ENCODE peak calls at places on chromosomes 12 and 14, in four cellular contexts. D, F, V and E are unnamed samples.
A peak's percentile ranks its signal among the peaks of the same experiment; 100 is the strongest.

GRCh38 chr12:81610955-81611889 is 147.9 kb downstream of the PPFIA2 start:
- DNase-seq in D (no peak), F (no peak), V (no peak), E (no peak)

GRCh38 chr14:95288672-95289322 is 30.9 kb downstream of the CLMN start:
- DNase-seq in D (no peak), F (no peak), V (no peak), E (no peak)

GRCh38 chr12:122730215-122731014 is at the start of gene HCAR1:
- DNase-seq in D (no peak), F (no peak), V (no peak), E (no peak)

GRCh38 chr12:96240656-96241055 is 46.5 kb downstream of the ELK3 start:
- DNase-seq in D (no peak), F (no peak), V (no peak), E (no peak)

GRCh38 chr12:50924439-50925341 is 27.7 kb upstream of the HIGD1C start:
- DNase-seq in D (peak; percentile 96), F (peak; percentile 98), V (peak; percentile 12), E (peak; percentile 77)

GRCh38 chr14:24310666-24311604 is at the start of gene LTB4R:
- DNase-seq in D (peak; percentile 49), F (peak; percentile 28), V (peak; percentile 53), E (peak; percentile 80)

GRCh38 chr12:49098703-49099102 is 4.1 kb upstream of the DHH start:
- DNase-seq in D (no peak), F (no peak), V (no peak), E (no peak)

GRCh38 chr12:24499151-24500146 is 449.5 kb downstream of the BCAT1 start:
- DNase-seq in D (peak; percentile 42), F (no peak), V (no peak), E (no peak)

GRCh38 chr12:71665109-71665476 is 992 bp downstream of the THAP2 start:
- DNase-seq in D (no peak), F (no peak), V (no peak), E (no peak)

GRCh38 chr12:121288158-121288848 is 8.2 kb downstream of the CAMKK2 start:
- DNase-seq in D (no peak), F (no peak), V (no peak), E (no peak)